ENCODE peak calls at places on chromosomes 6 and 20, in nine cellular contexts. Y, N, C, S, J, F, A, P and H are unnamed samples.

GRCh38 chr20:32796383-32797159 is 23.2 kb upstream of the MAPRE1 start:
- DNase-seq in F (no peak), P (no peak), S (no peak), Y (no peak), J (no peak), A (no peak), C (no peak), N (no peak), H (no peak)

GRCh38 chr6:166237611-166238010 is 70.0 kb upstream of the TBXT start:
- DNase-seq in F (no peak), A (no peak), J (no peak), S (no peak), N (no peak), Y (no peak), C (no peak), P (no peak), H (no peak)

GRCh38 chr6:118638288-118638687 is 13.1 kb downstream of the CEP85L start:
- DNase-seq in F (no peak), C (no peak), N (no peak), Y (no peak), A (no peak), J (no peak), P (no peak), S (no peak), H (no peak)

GRCh38 chr6:169250660-169251059 is 3.0 kb downstream of the THBS2 start:
- DNase-seq in C (peak; percentile 95), P (no peak), S (no peak), J (no peak), Y (no peak), F (peak; percentile 21), N (no peak), A (no peak), H (no peak)

GRCh38 chr6:52016918-52017748 is 70.3 kb downstream of the PKHD1 start:
- DNase-seq in N (no peak), F (no peak), A (no peak), S (no peak), J (no peak), Y (peak; percentile 52), C (no peak), P (no peak), H (no peak)

GRCh38 chr6:21856844-21857243 is 263.3 kb downstream of the SOX4 start:
- DNase-seq in S (no peak), N (no peak), J (no peak), A (no peak), P (no peak), Y (no peak), C (peak; percentile 69), F (no peak), H (no peak)

GRCh38 chr6:19231878-19232519 is 605.2 kb upstream of the ID4 start:
- DNase-seq in N (no peak), Y (no peak), P (no peak), C (no peak), F (no peak), J (peak; percentile 58), A (no peak), S (no peak), H (no peak)

GRCh38 chr20:40513010-40513409 is 176.0 kb downstream of the MAFB start:
- DNase-seq in P (no peak), C (no peak), Y (no peak), S (no peak), J (no peak), F (no peak), A (no peak), N (no peak), H (no peak)

GRCh38 chr6:84052204-84052882 is 18.8 kb downstream of the MRAP2 start:
- DNase-seq in N (no peak), C (peak; percentile 50), S (peak; percentile 6), P (peak; percentile 71), F (no peak), A (peak; percentile 78), J (peak; percentile 23), Y (peak; percentile 64), H (peak; percentile 73)

GRCh38 chr20:63612276-63612931 is 14.5 kb downstream of the GMEB2 start:
- DNase-seq in F (no peak), P (no peak), J (no peak), N (no peak), Y (no peak), A (peak; percentile 81), S (no peak), C (no peak), H (no peak)

GRCh38 chr6:45724511-45724910 is 291.1 kb downstream of the CLIC5 start:
- DNase-seq in F (no peak), S (no peak), Y (no peak), C (peak; percentile 84), J (peak; percentile 53), P (peak; percentile 23), A (no peak), N (no peak), H (no peak)

GRCh38 chr6:143754204-143754603 is 76.4 kb downstream of the PHACTR2 start:
- DNase-seq in J (no peak), F (no peak), C (no peak), A (no peak), S (no peak), P (no peak), Y (no peak), N (no peak), H (no peak)

GRCh38 chr6:35725721-35726438 is 11.0 kb upstream of the ARMC12 start:
- DNase-seq in S (peak; percentile 90), J (peak; percentile 78), F (peak; percentile 84), N (peak; percentile 91), C (no peak), A (peak; percentile 85), Y (no peak), P (peak; percentile 74), H (no peak)

GRCh38 chr6:160254467-160255312 is 3.9 kb downstream of the SLC22A2 start:
- DNase-seq in S (no peak), N (peak; percentile 70), P (no peak), C (no peak), Y (no peak), J (no peak), A (no peak), F (no peak), H (no peak)

GRCh38 chr6:150590448-150590847 is 9.2 kb upstream of the PLEKHG1 start:
- DNase-seq in S (no peak), F (no peak), Y (no peak), P (no peak), A (no peak), N (no peak), J (no peak), C (no peak), H (no peak)
- H3K27me3 ChIP-seq in S (no peaks in the 10 kb centered on the region), F (no peaks in the 10 kb centered on the region), Y (no peaks in the 10 kb centered on the region), P (no peaks in the 10 kb centered on the region), A (no peaks in the 10 kb centered on the region), N (no peaks in the 10 kb centered on the region), J (no peaks in the 10 kb centered on the region), C (peaks cover 10% of the 10 kb centered on the region), H (no peaks in the 10 kb centered on the region)

DNA sequence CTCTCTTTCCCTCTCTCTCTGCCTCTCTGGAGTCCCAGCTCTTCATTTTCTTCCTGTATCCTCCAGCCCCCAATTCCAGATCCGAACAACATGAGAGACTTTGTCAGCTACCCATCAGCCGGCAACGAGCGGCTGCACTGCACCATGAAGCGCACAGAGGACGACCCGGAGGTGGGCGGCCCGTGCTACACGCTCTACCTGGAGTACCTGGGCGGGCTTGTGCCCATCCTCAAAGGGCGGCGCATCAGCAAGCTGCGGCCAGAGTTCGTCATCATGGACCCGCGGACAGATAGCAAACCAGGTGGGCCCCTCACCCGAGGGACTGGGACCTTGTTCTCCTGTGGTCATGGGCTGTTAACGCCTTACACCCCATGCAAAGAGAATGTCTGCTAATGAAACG is 78.9 kb upstream of the TMEM181 start:
- DNase-seq in N (no peak), J (no peak), Y (no peak), P (no peak), C (no peak), S (no peak), F (no peak), A (no peak), H (no peak)
- TF ChIP-seq POLR2A in N (no peak), J (no peak), Y (no peak), P (no peak), C (no peak), S (no peak), F (no peak), A (no peak), H (no peak)

DNA sequence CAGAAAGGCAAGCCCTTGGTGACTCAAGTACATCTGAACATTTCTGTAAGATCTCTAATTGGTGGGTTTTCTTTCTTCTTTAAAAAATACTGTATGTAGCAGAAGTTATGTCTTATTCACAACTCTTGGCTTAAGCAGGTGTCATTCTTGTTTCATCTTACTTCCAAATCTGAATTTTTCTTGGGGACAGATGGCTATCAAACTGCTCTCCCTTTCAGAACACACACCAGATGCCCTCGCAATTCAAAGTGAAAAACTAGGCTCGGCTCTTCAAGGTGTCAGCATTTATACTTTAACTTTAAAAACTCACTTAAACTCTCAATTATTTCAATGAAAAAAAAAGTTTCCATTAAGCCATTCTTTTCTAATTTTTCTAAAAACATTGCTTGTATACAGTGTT is 49.7 kb downstream of the PAK5 start:
- DNase-seq in N (no peak), J (no peak), C (no peak), A (no peak), S (no peak), P (no peak), F (no peak), Y (no peak), H (no peak)
- H3K27me3 ChIP-seq in N (no peaks in the 10 kb centered on the region), J (no peaks in the 10 kb centered on the region), C (no peaks in the 10 kb centered on the region), A (no peaks in the 10 kb centered on the region), S (no peaks in the 10 kb centered on the region), P (no peaks in the 10 kb centered on the region), F (no peaks in the 10 kb centered on the region), Y (no peaks in the 10 kb centered on the region), H (no peaks in the 10 kb centered on the region)

GRCh38 chr20:1332749-1333300 is 3.9 kb upstream of the SDCBP2 start:
- DNase-seq in F (no peak), C (no peak), A (no peak), Y (peak; percentile 17), N (no peak), J (no peak), P (no peak), S (no peak), H (no peak)

GRCh38 chr20:1333462-1334369 is 4.8 kb upstream of the SDCBP2 start:
- DNase-seq in F (no peak), P (no peak), N (no peak), J (peak; percentile 10), S (no peak), C (no peak), Y (peak; percentile 33), A (peak; percentile 27), H (peak; percentile 18)

GRCh38 chr20:1335961-1336698 is 7.2 kb upstream of the SDCBP2 start:
- DNase-seq in J (no peak), F (no peak), C (no peak), A (peak; percentile 51), S (no peak), Y (peak; percentile 37), P (no peak), N (no peak), H (no peak)

GRCh38 chr20:1334370-1334731 is 5.4 kb upstream of the SDCBP2 start:
- DNase-seq in F (no peak), P (no peak), N (no peak), S (no peak), J (no peak), C (no peak), A (no peak), Y (peak; percentile 24), H (no peak)

GRCh38 chr20:1334761-1335160 is 5.8 kb upstream of the SDCBP2 start:
- DNase-seq in Y (peak; percentile 39), S (no peak), J (peak; percentile 5), C (no peak), N (no peak), P (no peak), F (no peak), A (peak; percentile 24), H (no peak)
- TF ChIP-seq POLR2A in Y (no peak), S (no peak), J (no peak), C (no peak), N (no peak), P (no peak), F (no peak), A (no peak), H (no peak)